ENCODE peak calls at places on chromosomes 2 and 18, in six cellular contexts. One of them, this sample, is unnamed. For H3K4me1 and H3K36me3, the result is how much of the 10 kb centered on the place peaks cover.

GRCh38 chr2:59787095-59787494 is 766.4 kb downstream of the BCL11A start:
- DNase-seq in ovary: no peak
- DNase-seq in adrenal gland: no peak
- DNase-seq in sigmoid colon: no peak
- DNase-seq in keratinocyte: peak
- DNase-seq in cardiac muscle cell: no peak
- DNase-seq in this sample: no peak

GRCh38 chr2:86335865-86336321 is 1.5 kb downstream of the REEP1 start:
- DNase-seq in ovary: no peak
- DNase-seq in keratinocyte: no peak
- DNase-seq in sigmoid colon: no peak
- DNase-seq in cardiac muscle cell: no peak
- DNase-seq in adrenal gland: no peak
- DNase-seq in this sample: no peak

GRCh38 chr2:163565192-163565591 is 170.6 kb downstream of the FIGN start:
- DNase-seq in keratinocyte: no peak
- DNase-seq in cardiac muscle cell: no peak
- DNase-seq in ovary: no peak
- DNase-seq in sigmoid colon: no peak
- DNase-seq in adrenal gland: no peak
- DNase-seq in this sample: no peak

GRCh38 chr2:126950499-126950898 is 51.8 kb downstream of the TEX51 start:
- DNase-seq in cardiac muscle cell: no peak
- DNase-seq in keratinocyte: no peak
- DNase-seq in ovary: no peak
- DNase-seq in adrenal gland: no peak
- DNase-seq in sigmoid colon: no peak
- DNase-seq in this sample: no peak

GRCh38 chr2:3487432-3487831 is 31.9 kb downstream of the ADI1 start:
- DNase-seq in ovary: peak
- DNase-seq in keratinocyte: no peak
- DNase-seq in adrenal gland: no peak
- DNase-seq in sigmoid colon: peak
- DNase-seq in cardiac muscle cell: no peak
- DNase-seq in this sample: no peak

GRCh38 chr2:46858697-46859080 is 56.9 kb downstream of the MCFD2 start:
- DNase-seq in keratinocyte: no peak
- DNase-seq in sigmoid colon: no peak
- DNase-seq in cardiac muscle cell: peak
- DNase-seq in ovary: no peak
- DNase-seq in adrenal gland: no peak
- DNase-seq in this sample: no peak

GRCh38 chr2:216539791-216540241 is 41.2 kb downstream of the RPL37A start:
- DNase-seq in sigmoid colon: no peak
- DNase-seq in keratinocyte: no peak
- DNase-seq in cardiac muscle cell: no peak
- DNase-seq in adrenal gland: peak
- DNase-seq in ovary: no peak
- DNase-seq in this sample: no peak

GRCh38 chr18:9987355-9987754 is 73.5 kb downstream of the VAPA start:
- DNase-seq in adrenal gland: no peak
- DNase-seq in cardiac muscle cell: peak
- DNase-seq in sigmoid colon: no peak
- DNase-seq in keratinocyte: no peak
- DNase-seq in ovary: peak
- DNase-seq in this sample: no peak

GRCh38 chr2:43312751-43313641 is 86.6 kb upstream of the ZFP36L2 start:
- DNase-seq in ovary: no peak
- DNase-seq in cardiac muscle cell: no peak
- DNase-seq in sigmoid colon: no peak
- DNase-seq in keratinocyte: no peak
- DNase-seq in adrenal gland: no peak
- DNase-seq in this sample: no peak

GRCh38 chr2:15776629-15776919 is 163.8 kb upstream of the MYCN start:
- DNase-seq in adrenal gland: no peak
- DNase-seq in sigmoid colon: no peak
- DNase-seq in cardiac muscle cell: peak
- DNase-seq in keratinocyte: no peak
- DNase-seq in ovary: no peak
- DNase-seq in this sample: peak

GRCh38 chr2:201807452-201807980 is 1.2 kb downstream of the CDK15 start:
- DNase-seq in adrenal gland: peak
- DNase-seq in cardiac muscle cell: peak
- DNase-seq in ovary: peak
- DNase-seq in sigmoid colon: peak
- DNase-seq in keratinocyte: no peak
- DNase-seq in this sample: no peak

GRCh38 chr2:106085441-106085911 is 108.6 kb downstream of the UXS1 start:
- DNase-seq in sigmoid colon: no peak
- DNase-seq in ovary: no peak
- DNase-seq in keratinocyte: no peak
- DNase-seq in cardiac muscle cell: peak
- DNase-seq in adrenal gland: no peak
- DNase-seq in this sample: no peak

GRCh38 chr2:44126106-44126797 is 42.4 kb upstream of the PPM1B start:
- DNase-seq in cardiac muscle cell: no peak
- DNase-seq in ovary: no peak
- DNase-seq in keratinocyte: peak
- DNase-seq in sigmoid colon: no peak
- DNase-seq in adrenal gland: no peak
- DNase-seq in this sample: peak

GRCh38 chr2:127055786-127056076 is 51.2 kb downstream of the BIN1 start:
- DNase-seq in ovary: no peak
- DNase-seq in adrenal gland: no peak
- DNase-seq in sigmoid colon: no peak
- DNase-seq in keratinocyte: no peak
- DNase-seq in cardiac muscle cell: no peak
- DNase-seq in this sample: no peak

GRCh38 chr18:76875390-76876330 is 53.3 kb downstream of the ZNF236 start:
- DNase-seq in adrenal gland: peak
- DNase-seq in keratinocyte: peak
- DNase-seq in cardiac muscle cell: peak
- DNase-seq in sigmoid colon: no peak
- DNase-seq in ovary: peak
- DNase-seq in this sample: no peak

GRCh38 chr2:37916512-37917082 is 8.5 kb upstream of the RMDN2 start:
- DNase-seq in keratinocyte: peak
- DNase-seq in sigmoid colon: peak
- DNase-seq in cardiac muscle cell: peak
- DNase-seq in ovary: peak
- DNase-seq in adrenal gland: peak
- DNase-seq in this sample: no peak

GRCh38 chr18:35580748-35581534 is 599 bp upstream of the GALNT1 start:
- DNase-seq in ovary: peak
- DNase-seq in keratinocyte: no peak
- DNase-seq in sigmoid colon: peak
- DNase-seq in adrenal gland: peak
- DNase-seq in cardiac muscle cell: peak
- DNase-seq in this sample: peak

GRCh38 chr2:10454505-10454904 is 6.4 kb upstream of the ODC1 start:
- DNase-seq in cardiac muscle cell: no peak
- DNase-seq in adrenal gland: no peak
- DNase-seq in sigmoid colon: peak
- DNase-seq in keratinocyte: no peak
- DNase-seq in ovary: no peak
- DNase-seq in this sample: no peak

GRCh38 chr2:64036343-64036742 is 17.1 kb upstream of the VPS54 start:
- DNase-seq in keratinocyte: no peak
- DNase-seq in sigmoid colon: no peak
- DNase-seq in ovary: no peak
- DNase-seq in cardiac muscle cell: peak
- DNase-seq in adrenal gland: no peak
- DNase-seq in this sample: no peak

GRCh38 chr2:54546925-54547324 is 90.8 kb downstream of the SPTBN1 start:
- DNase-seq in cardiac muscle cell: no peak
- DNase-seq in sigmoid colon: no peak
- DNase-seq in adrenal gland: no peak
- DNase-seq in ovary: no peak
- DNase-seq in keratinocyte: no peak
- DNase-seq in this sample: no peak

GRCh38 chr2:54545700-54546450 is 89.7 kb downstream of the SPTBN1 start:
- DNase-seq in sigmoid colon: no peak
- DNase-seq in adrenal gland: no peak
- DNase-seq in keratinocyte: no peak
- DNase-seq in ovary: no peak
- DNase-seq in cardiac muscle cell: peak
- DNase-seq in this sample: peak

GRCh38 chr2:54543736-54544396 is 87.7 kb downstream of the SPTBN1 start:
- DNase-seq in ovary: no peak
- DNase-seq in cardiac muscle cell: no peak
- DNase-seq in sigmoid colon: no peak
- DNase-seq in keratinocyte: no peak
- DNase-seq in adrenal gland: no peak
- DNase-seq in this sample: no peak

GRCh38 chr2:54549430-54549829 is 93.3 kb downstream of the SPTBN1 start:
- DNase-seq in cardiac muscle cell: no peak
- DNase-seq in ovary: no peak
- DNase-seq in adrenal gland: no peak
- DNase-seq in sigmoid colon: no peak
- DNase-seq in keratinocyte: no peak
- DNase-seq in this sample: no peak

DNA sequence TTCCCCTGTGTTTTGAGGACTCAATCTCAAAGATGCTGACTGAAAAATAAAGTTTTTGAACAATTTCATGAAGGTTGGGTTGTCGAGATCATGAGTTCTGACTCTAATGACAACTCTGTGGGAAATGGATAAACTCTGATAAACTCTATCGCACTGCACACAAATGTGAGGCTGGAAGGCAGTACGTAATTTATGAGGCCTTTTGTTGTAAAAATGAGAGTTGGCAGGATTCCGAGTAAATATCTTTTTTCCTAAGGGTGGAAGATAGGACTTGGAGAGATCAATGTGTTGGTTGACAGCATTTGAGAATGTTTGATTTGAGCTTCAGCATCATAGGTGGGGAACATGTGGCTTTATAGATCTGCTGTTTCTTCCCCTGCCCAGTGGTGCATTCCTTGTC is 90.4 kb downstream of the SPTBN1 start:
- DNase-seq in ovary: no peak
- DNase-seq in cardiac muscle cell: no peak
- DNase-seq in keratinocyte: no peak
- DNase-seq in sigmoid colon: no peak
- DNase-seq in adrenal gland: no peak
- DNase-seq in this sample: no peak
- H3K4me1 ChIP-seq in ovary: under half
- H3K4me1 ChIP-seq in cardiac muscle cell: under half
- H3K4me1 ChIP-seq in keratinocyte: under half
- H3K4me1 ChIP-seq in sigmoid colon: under half
- H3K4me1 ChIP-seq in adrenal gland: under half
- H3K4me1 ChIP-seq in this sample: half or more

GRCh38 chr2:61906187-61906470 is 655 bp downstream of the COMMD1 start:
- DNase-seq in cardiac muscle cell: no peak
- DNase-seq in keratinocyte: no peak
- DNase-seq in adrenal gland: no peak
- DNase-seq in sigmoid colon: no peak
- DNase-seq in ovary: no peak
- DNase-seq in this sample: no peak

GRCh38 chr2:61910603-61911002 is 5.1 kb downstream of the COMMD1 start:
- DNase-seq in ovary: no peak
- DNase-seq in keratinocyte: no peak
- DNase-seq in adrenal gland: no peak
- DNase-seq in sigmoid colon: no peak
- DNase-seq in cardiac muscle cell: no peak
- DNase-seq in this sample: no peak

GRCh38 chr2:61905372-61906186 is at the start of gene COMMD1:
- DNase-seq in keratinocyte: no peak
- DNase-seq in cardiac muscle cell: peak
- DNase-seq in adrenal gland: peak
- DNase-seq in sigmoid colon: peak
- DNase-seq in ovary: peak
- DNase-seq in this sample: peak

DNA sequence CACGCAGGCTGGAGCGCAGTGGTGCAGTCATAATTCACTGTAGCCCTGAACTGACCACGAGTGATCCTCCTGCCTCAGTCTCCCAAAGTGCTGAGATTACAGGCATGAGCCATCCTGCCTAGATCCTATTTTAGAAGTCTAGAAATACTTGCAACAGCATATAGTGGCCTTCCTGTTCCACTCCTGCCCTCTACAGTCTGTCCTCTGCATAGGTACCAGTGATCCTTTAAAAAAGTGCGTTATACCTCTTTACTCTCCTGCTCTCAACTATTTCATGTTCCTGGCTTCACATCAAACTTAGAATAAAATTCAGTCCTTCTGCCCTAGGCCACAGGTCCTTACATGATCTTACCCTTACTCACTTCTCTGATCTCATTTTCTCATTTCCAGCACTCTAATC is 6.0 kb downstream of the COMMD1 start:
- DNase-seq in adrenal gland: no peak
- DNase-seq in ovary: no peak
- DNase-seq in keratinocyte: no peak
- DNase-seq in sigmoid colon: no peak
- DNase-seq in cardiac muscle cell: no peak
- DNase-seq in this sample: peak
- TF ChIP-seq CTCF in adrenal gland: no peak
- TF ChIP-seq CTCF in ovary: no peak
- TF ChIP-seq CTCF in keratinocyte: peak
- TF ChIP-seq CTCF in sigmoid colon: no peak
- TF ChIP-seq CTCF in cardiac muscle cell: no peak
- TF ChIP-seq CTCF in this sample: no peak

GRCh38 chr2:11807156-11808015 is 61.0 kb downstream of the LPIN1 start:
- DNase-seq in adrenal gland: peak
- DNase-seq in sigmoid colon: no peak
- DNase-seq in ovary: no peak
- DNase-seq in keratinocyte: no peak
- DNase-seq in cardiac muscle cell: no peak
- DNase-seq in this sample: no peak
- H3K36me3 ChIP-seq in adrenal gland: half or more
- H3K36me3 ChIP-seq in sigmoid colon: half or more
- H3K36me3 ChIP-seq in ovary: under half
- H3K36me3 ChIP-seq in keratinocyte: half or more
- H3K36me3 ChIP-seq in cardiac muscle cell: under half
- H3K36me3 ChIP-seq in this sample: under half

DNA sequence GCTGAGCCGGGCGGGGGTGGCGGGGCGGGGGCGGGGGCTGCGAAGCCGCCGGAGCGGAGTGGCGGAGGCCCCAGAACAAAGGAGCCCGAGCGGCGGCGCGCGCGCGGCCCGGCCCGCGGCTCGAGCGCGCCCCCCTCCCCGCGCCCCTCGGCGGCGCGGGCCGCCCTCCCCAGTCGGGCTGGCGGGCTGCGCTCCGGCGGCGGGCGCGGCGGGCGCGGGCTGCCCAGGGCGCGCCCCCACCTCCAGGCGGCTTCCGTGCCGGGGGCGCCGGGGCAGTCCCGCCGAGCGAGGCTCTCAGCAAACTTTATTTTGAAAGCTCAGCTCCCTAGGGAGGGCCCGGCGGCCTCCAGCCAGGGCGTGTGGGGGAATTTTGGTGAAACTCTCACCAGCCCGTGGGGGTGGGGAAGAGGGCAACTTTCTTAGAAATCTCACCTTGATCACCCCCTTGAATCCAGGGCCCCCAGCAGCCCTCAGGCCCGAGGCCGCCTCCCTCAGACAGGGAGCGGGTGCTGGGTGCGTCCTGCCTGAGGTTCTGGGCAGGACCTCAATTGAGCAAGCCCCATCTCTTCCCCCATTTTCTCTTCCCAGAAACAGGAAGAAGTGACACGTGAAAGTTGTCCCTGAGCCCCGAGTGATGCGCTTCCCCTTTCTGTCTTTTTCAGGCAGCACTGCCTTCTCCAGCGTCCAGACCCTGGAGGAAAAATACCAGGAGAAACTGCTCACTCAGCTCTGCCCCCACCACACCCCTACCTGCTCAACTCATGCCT is 791 bp downstream of the TET3 start:
- DNase-seq in ovary: peak
- DNase-seq in keratinocyte: no peak
- DNase-seq in sigmoid colon: peak
- DNase-seq in cardiac muscle cell: peak
- DNase-seq in adrenal gland: peak
- DNase-seq in this sample: no peak
- H3K4me1 ChIP-seq in ovary: under half
- H3K4me1 ChIP-seq in keratinocyte: half or more
- H3K4me1 ChIP-seq in sigmoid colon: under half
- H3K4me1 ChIP-seq in cardiac muscle cell: half or more
- H3K4me1 ChIP-seq in adrenal gland: under half
- H3K4me1 ChIP-seq in this sample: under half